ENCODE peak calls at places on chromosomes 16 and 17, in eight cellular contexts. H is fibroblast of lung, W is HepG2, T is neural progenitor cell, G is thoracic aorta, N is IMR-90, V is heart right ventricle, Y is stomach. X is an unnamed sample.
A peak's percentile ranks its signal among the peaks of the same experiment; 100 is the strongest.

GRCh38 chr17:601462-602303 is 113.0 kb downstream of the VPS53 start:
- DNase-seq in Y (no peak), H (peak; percentile 80), T (no peak), G (no peak), N (peak; percentile 87), V (no peak), W (no peak), X (no peak)

GRCh38 chr17:68290268-68290954 is 516 bp downstream of the SLC16A6 start:
- DNase-seq in W (no peak), V (peak; percentile 14), N (no peak), Y (peak; percentile 31), T (peak; percentile 58), G (no peak), H (no peak), X (no peak)

GRCh38 chr17:37815516-37815915 is 70.7 kb upstream of the HNF1B start:
- DNase-seq in H (peak; percentile 18), W (no peak), T (no peak), N (no peak), V (no peak), G (no peak), Y (no peak), X (no peak)

GRCh38 chr16:642189-643049 is 791 bp downstream of the MCRIP2 start:
- DNase-seq in N (no peak), V (peak; percentile 66), T (peak; percentile 54), H (peak; percentile 17), G (no peak), W (peak; percentile 60), Y (peak; percentile 85), X (no peak)

GRCh38 chr17:76868669-76869208 is 535 bp downstream of the MGAT5B start:
- DNase-seq in Y (no peak), H (peak; percentile 22), N (no peak), V (no peak), G (no peak), T (peak; percentile 67), W (no peak), X (no peak)

GRCh38 chr17:41811549-41812175 is at the start of gene P3H4:
- DNase-seq in H (peak; percentile 80), T (peak; percentile 90), N (peak; percentile 80), W (peak; percentile 60), V (peak; percentile 68), G (no peak), Y (peak; percentile 85), X (peak; percentile 47)

GRCh38 chr17:4195306-4195705 is 52.3 kb downstream of the CYB5D2 start:
- DNase-seq in N (peak; percentile 82), W (no peak), Y (no peak), T (no peak), V (no peak), H (peak; percentile 93), G (no peak), X (no peak)

GRCh38 chr16:1637526-1637925 is 25.4 kb downstream of the CRAMP1 start:
- DNase-seq in N (no peak), H (no peak), V (no peak), Y (no peak), G (no peak), W (no peak), T (no peak), X (no peak)

GRCh38 chr17:28488884-28489276 is 15.4 kb downstream of the SLC13A2 start:
- DNase-seq in V (no peak), N (no peak), Y (no peak), G (no peak), T (no peak), W (peak; percentile 43), H (no peak), X (no peak)

GRCh38 chr17:56222255-56222654 is 69.0 kb downstream of the ANKFN1 start:
- DNase-seq in G (no peak), Y (no peak), T (no peak), W (no peak), N (peak; percentile 13), V (no peak), H (peak; percentile 23), X (no peak)

GRCh38 chr17:2123467-2124251 is 68.8 kb downstream of the HIC1 start:
- DNase-seq in G (no peak), Y (no peak), H (peak; percentile 65), T (peak; percentile 53), N (peak; percentile 34), W (no peak), V (peak; percentile 19), X (no peak)

GRCh38 chr17:21285164-21286065 is 904 bp downstream of the MAP2K3 start:
- DNase-seq in W (no peak), T (peak; percentile 36), H (peak; percentile 57), N (peak; percentile 51), Y (peak; percentile 61), G (no peak), V (no peak), X (no peak)

GRCh38 chr16:8893976-8894690 is 12.0 kb downstream of the LITAFD start:
- DNase-seq in G (no peak), Y (no peak), H (no peak), T (no peak), V (no peak), N (no peak), W (no peak), X (no peak)

GRCh38 chr17:38451840-38452529 is 23.7 kb downstream of the ARHGAP23 start:
- DNase-seq in N (peak; percentile 94), G (no peak), W (no peak), V (peak; percentile 69), T (peak; percentile 65), Y (no peak), H (peak; percentile 95), X (no peak)

GRCh38 chr17:34110315-34110714 is 144.8 kb upstream of the CCL2 start:
- DNase-seq in T (peak; percentile 64), G (no peak), V (no peak), H (no peak), N (no peak), Y (no peak), W (no peak), X (no peak)

GRCh38 chr16:14334366-14335105 is 263.4 kb downstream of the MRTFB start:
- DNase-seq in W (no peak), H (no peak), G (no peak), V (no peak), N (no peak), T (no peak), Y (no peak), X (no peak)

GRCh38 chr16:85978976-85979375 is 80.0 kb downstream of the IRF8 start:
- DNase-seq in W (no peak), T (no peak), H (no peak), V (no peak), G (no peak), Y (no peak), N (no peak), X (no peak)
- H3K4me1 ChIP-seq in W (peaks cover 23% of the 10 kb centered on the region), T (no peaks in the 10 kb centered on the region), H (no peaks in the 10 kb centered on the region), V (no peaks in the 10 kb centered on the region), G (peaks cover 3% of the 10 kb centered on the region), Y (peaks cover 13% of the 10 kb centered on the region), N (no peaks in the 10 kb centered on the region), X (no peaks in the 10 kb centered on the region)

GRCh38 chr17:17818088-17818526 is 18.7 kb downstream of the SREBF1 start:
- DNase-seq in G (no peak), Y (no peak), H (peak; percentile 36), T (no peak), V (no peak), W (no peak), N (peak; percentile 29), X (no peak)
- H3K4me1 ChIP-seq in G (peaks cover 9% of the 10 kb centered on the region), Y (peaks cover 79% of the 10 kb centered on the region), H (peaks cover 37% of the 10 kb centered on the region), T (peaks cover 21% of the 10 kb centered on the region), V (peaks cover 8% of the 10 kb centered on the region), W (peaks cover 51% of the 10 kb centered on the region), N (peaks cover 36% of the 10 kb centered on the region), X (peaks cover 68% of the 10 kb centered on the region)

GRCh38 chr17:43939886-43940285 is 2.4 kb downstream of the PPY start:
- DNase-seq in V (no peak), H (no peak), G (no peak), T (no peak), N (no peak), Y (no peak), W (no peak), X (no peak)

GRCh38 chr17:43936434-43936833 is 5.8 kb downstream of the PPY start:
- DNase-seq in W (no peak), T (no peak), V (no peak), N (peak; percentile 39), Y (no peak), H (peak; percentile 14), G (no peak), X (no peak)

GRCh38 chr17:43940630-43941029 is 1.6 kb downstream of the PPY start:
- DNase-seq in H (no peak), W (peak; percentile 73), T (peak; percentile 77), N (peak; percentile 35), V (no peak), G (no peak), Y (no peak), X (no peak)

GRCh38 chr17:43935926-43936261 is 6.4 kb downstream of the PPY start:
- DNase-seq in T (no peak), V (no peak), Y (no peak), H (no peak), G (no peak), W (no peak), N (no peak), X (no peak)

DNA sequence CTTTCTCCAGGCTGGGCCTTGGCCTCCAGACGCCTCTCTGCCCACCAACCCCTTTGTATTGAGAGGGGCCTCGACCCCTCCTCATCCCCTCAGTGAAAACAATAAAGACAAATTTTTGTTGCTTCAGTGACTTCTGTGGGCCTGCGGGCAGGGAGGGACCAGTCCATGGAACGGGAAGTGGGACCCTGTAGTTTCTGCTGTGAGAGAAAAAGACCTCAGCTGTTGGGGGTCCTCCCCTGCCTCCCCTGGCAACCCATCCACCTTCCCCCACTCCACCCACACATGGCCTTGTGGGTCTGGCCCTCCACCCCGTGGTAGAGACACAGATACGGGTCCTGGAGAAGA is 3.5 kb downstream of the PPY start:
- DNase-seq in N (no peak), H (no peak), Y (no peak), V (no peak), W (no peak), T (peak; percentile 38), G (no peak), X (no peak)
- H3K4me1 ChIP-seq in N (no peaks in the 10 kb centered on the region), H (peaks cover 3% of the 10 kb centered on the region), Y (peaks cover 11% of the 10 kb centered on the region), V (no peaks in the 10 kb centered on the region), W (peaks cover 5% of the 10 kb centered on the region), T (peaks cover 9% of the 10 kb centered on the region), G (no peaks in the 10 kb centered on the region), X (no peaks in the 10 kb centered on the region)

GRCh38 chr16:30652718-30653117 is 2.0 kb downstream of the PRR14 start:
- DNase-seq in G (no peak), Y (no peak), V (no peak), H (no peak), N (no peak), T (no peak), W (no peak), X (no peak)

GRCh38 chr16:30649725-30650368 is 913 bp upstream of the PRR14 start:
- DNase-seq in T (no peak), W (no peak), G (no peak), V (no peak), N (no peak), H (no peak), Y (no peak), X (no peak)

GRCh38 chr16:30652005-30652296 is 1.2 kb downstream of the PRR14 start:
- DNase-seq in W (no peak), Y (no peak), N (no peak), T (no peak), V (no peak), G (no peak), H (no peak), X (no peak)

GRCh38 chr16:30651124-30652004 is 604 bp downstream of the PRR14 start:
- DNase-seq in T (peak; percentile 84), N (peak; percentile 46), Y (peak; percentile 76), G (no peak), W (peak; percentile 52), V (peak; percentile 55), H (peak; percentile 41), X (no peak)

GRCh38 chr16:30650369-30651123 is at the start of gene PRR14:
- DNase-seq in G (peak; percentile 99), T (peak; percentile 99), N (peak; percentile 99), W (peak; percentile 99), V (peak; percentile 100), Y (peak; percentile 100), H (peak; percentile 99), X (peak; percentile 93)
- H3K4me1 ChIP-seq in G (peaks cover 4% of the 10 kb centered on the region), T (peaks cover 4% of the 10 kb centered on the region), N (peaks cover 6% of the 10 kb centered on the region), W (peaks cover 18% of the 10 kb centered on the region), V (peaks cover 3% of the 10 kb centered on the region), Y (peaks cover 35% of the 10 kb centered on the region), H (peaks cover 5% of the 10 kb centered on the region), X (peaks cover 7% of the 10 kb centered on the region)

X was measured in Panc1.